ENCODE peak calls at places on chromosomes 3 and 15, in six cellular contexts. Z is right atrium auricular region, S is OCI-LY7, M is activated B cell treated with CpG ODN at 0.5 μM for 24 hours, G is brain microvascular endothelial cell, F is IMR-90. K is an unnamed sample.

GRCh38 chr3:17643691-17644090 is 98.7 kb downstream of the TBC1D5 start:
- DNase-seq in G (peak), M (no peak), Z (no peak), F (peak), S (no peak), K (no peak)

GRCh38 chr3:122415104-122415744 is 638 bp downstream of the WDR5B start:
- DNase-seq in M (peak), F (peak), G (peak), S (peak), Z (no peak), K (peak)

GRCh38 chr3:74041068-74041675 is 416.4 kb upstream of the PDZRN3 start:
- DNase-seq in S (peak), M (no peak), G (no peak), F (no peak), Z (no peak), K (no peak)

GRCh38 chr3:159855599-159856495 is 132.8 kb upstream of the IL12A start:
- DNase-seq in F (no peak), G (no peak), M (no peak), Z (no peak), S (no peak), K (no peak)

GRCh38 chr3:42123012-42123581 is 31.9 kb downstream of the TRAK1 start:
- DNase-seq in Z (no peak), F (peak), S (no peak), G (peak), M (no peak), K (no peak)

GRCh38 chr15:47717036-47717611 is at the start of gene SEMA6D:
- DNase-seq in S (no peak), M (no peak), G (peak), F (peak), Z (peak), K (no peak)

GRCh38 chr3:130111185-130111864 is 29.7 kb downstream of the ALG1L2 start:
- DNase-seq in F (peak), M (peak), G (peak), Z (peak), S (peak), K (peak)

GRCh38 chr3:35505181-35505580 is 134.1 kb upstream of the ARPP21 start:
- DNase-seq in G (no peak), M (no peak), S (no peak), Z (no peak), F (no peak), K (no peak)

GRCh38 chr3:49903451-49904424 is at the start of gene MST1R:
- DNase-seq in S (no peak), M (peak), F (no peak), Z (peak), G (no peak), K (peak)

GRCh38 chr3:175349181-175349580 is 490.0 kb downstream of the NAALADL2 start:
- DNase-seq in M (no peak), F (no peak), G (no peak), S (peak), Z (no peak), K (no peak)

GRCh38 chr3:127606086-127606805 is 8.0 kb downstream of the MCM2 start:
- DNase-seq in F (no peak), S (no peak), M (no peak), G (no peak), Z (no peak), K (no peak)

GRCh38 chr3:26061947-26062346 is 272.1 kb downstream of the OXSM start:
- DNase-seq in M (no peak), G (no peak), F (no peak), Z (no peak), S (no peak), K (no peak)

GRCh38 chr3:16247282-16248058 is 17.3 kb downstream of the DPH3 start:
- DNase-seq in F (peak), S (peak), Z (peak), M (peak), G (peak), K (peak)

GRCh38 chr3:30638685-30639412 is 32.4 kb downstream of the TGFBR2 start:
- DNase-seq in Z (no peak), S (peak), M (no peak), G (no peak), F (no peak), K (peak)

GRCh38 chr15:97955040-97955439 is 5.5 kb upstream of the ARRDC4 start:
- DNase-seq in F (no peak), M (no peak), G (no peak), S (no peak), Z (no peak), K (no peak)

GRCh38 chr3:50171540-50172301 is 16.6 kb downstream of the SEMA3F start:
- DNase-seq in S (no peak), Z (no peak), F (no peak), M (no peak), G (no peak), K (no peak)

GRCh38 chr15:52351206-52351907 is 55.8 kb upstream of the MYO5C start:
- DNase-seq in G (no peak), M (no peak), Z (no peak), S (no peak), F (no peak), K (no peak)

GRCh38 chr3:8325306-8325705 is 176.3 kb upstream of the LMCD1 start:
- DNase-seq in G (no peak), M (no peak), F (no peak), S (no peak), Z (no peak), K (no peak)

GRCh38 chr3:8327739-8328138 is 173.9 kb upstream of the LMCD1 start:
- DNase-seq in G (no peak), M (no peak), Z (no peak), F (no peak), S (no peak), K (no peak)

GRCh38 chr3:8328971-8329370 is 172.7 kb upstream of the LMCD1 start:
- DNase-seq in Z (no peak), M (no peak), F (no peak), G (no peak), S (no peak), K (no peak)

GRCh38 chr3:8320711-8321458 is 180.7 kb upstream of the LMCD1 start:
- DNase-seq in M (no peak), G (no peak), F (no peak), S (no peak), Z (no peak), K (no peak)

GRCh38 chr3:8324727-8325126 is 176.9 kb upstream of the LMCD1 start:
- DNase-seq in G (peak), Z (no peak), F (peak), S (peak), M (no peak), K (peak)
- TF ChIP-seq CTCF in G (peak), Z (no peak), F (peak), S (peak), M (no peak), K (peak)

GRCh38 chr3:172034786-172035685 is 4.3 kb upstream of the FNDC3B start:
- DNase-seq in Z (no peak), F (peak), S (peak), G (no peak), M (no peak), K (peak)
- TF ChIP-seq CTCF in Z (no peak), F (peak), S (peak), G (peak), M (no peak), K (peak)

GRCh38 chr15:44246521-44247268 is 41.8 kb upstream of the GOLM2 start:
- DNase-seq in Z (no peak), M (no peak), F (no peak), G (no peak), S (no peak), K (no peak)

GRCh38 chr15:44243146-44243545 is 45.4 kb upstream of the GOLM2 start:
- DNase-seq in M (no peak), Z (no peak), S (no peak), F (no peak), G (no peak), K (no peak)

GRCh38 chr15:44243829-44244228 is 44.7 kb upstream of the GOLM2 start:
- DNase-seq in M (no peak), G (no peak), S (no peak), F (no peak), Z (no peak), K (no peak)
- TF ChIP-seq CTCF in M (no peak), G (peak), S (peak), F (peak), Z (no peak), K (no peak)

GRCh38 chr3:173045770-173046382 is 95.2 kb downstream of the SPATA16 start:
- DNase-seq in G (no peak), S (no peak), M (no peak), F (no peak), Z (no peak), K (no peak)
- TF ChIP-seq CTCF in G (no peak), S (peak), M (no peak), F (peak), Z (no peak), K (no peak)

DNA sequence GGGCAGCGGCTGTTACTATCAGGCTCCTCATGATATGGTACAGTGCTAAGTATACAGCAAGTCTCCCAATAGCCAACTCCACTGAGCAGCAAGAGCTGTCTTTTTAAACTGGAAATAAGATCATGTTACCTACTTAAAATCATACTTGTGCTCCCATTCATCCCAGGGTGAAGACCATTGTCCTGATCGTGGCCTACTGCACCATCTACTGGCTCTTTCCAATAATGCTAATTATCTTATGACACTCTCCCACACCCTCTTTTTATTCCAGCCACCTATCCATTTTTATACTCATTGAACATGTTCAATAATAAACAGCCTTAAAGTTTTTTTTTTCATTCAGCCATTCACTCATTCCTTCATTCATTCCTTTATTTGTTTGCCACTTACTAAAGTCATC is 117.7 kb downstream of the GBE1 start:
- DNase-seq in S (no peak), Z (no peak), G (peak), F (peak), M (no peak), K (no peak)
- TF ChIP-seq CTCF in S (peak), Z (no peak), G (peak), F (peak), M (no peak), K (no peak)

DNA sequence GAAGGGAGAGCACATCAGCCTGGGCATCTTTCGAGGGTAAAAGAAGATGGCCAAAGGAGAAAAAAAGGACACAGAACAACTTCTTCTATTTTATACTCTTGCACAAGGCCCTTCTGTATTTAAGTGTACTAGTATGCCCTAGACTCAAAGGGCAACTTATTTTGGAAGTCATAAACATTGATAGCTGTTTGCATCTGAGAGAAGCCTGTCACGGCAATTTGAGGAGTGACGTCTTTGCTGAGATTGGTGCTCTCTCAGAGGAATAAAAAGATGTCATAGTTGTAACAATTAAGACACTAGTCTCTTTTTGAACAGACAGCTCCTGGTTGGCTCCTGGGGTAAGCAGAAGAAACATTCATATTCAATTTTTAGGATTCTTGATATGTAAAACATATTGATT is 260.4 kb upstream of the TTC14 start:
- DNase-seq in S (no peak), G (no peak), Z (no peak), F (no peak), M (no peak), K (no peak)
- TF ChIP-seq CTCF in S (no peak), G (no peak), Z (no peak), F (no peak), M (no peak), K (no peak)

GRCh38 chr3:67941433-67942030 is 287.1 kb upstream of the SUCLG2 start:
- DNase-seq in Z (no peak), G (no peak), S (no peak), F (no peak), M (no peak), K (no peak)

GRCh38 chr3:67943546-67943945 is 289.1 kb upstream of the SUCLG2 start:
- DNase-seq in Z (no peak), S (no peak), M (no peak), G (no peak), F (no peak), K (no peak)

GRCh38 chr3:67937498-67938118 is 283.2 kb upstream of the SUCLG2 start:
- DNase-seq in G (no peak), Z (no peak), S (no peak), F (no peak), M (no peak), K (no peak)

GRCh38 chr3:67940200-67940952 is 286.0 kb upstream of the SUCLG2 start:
- DNase-seq in S (peak), Z (peak), F (no peak), G (no peak), M (no peak), K (no peak)
- TF ChIP-seq CTCF in S (peak), Z (no peak), F (no peak), G (no peak), M (no peak), K (no peak)